ENCODE peak calls at places on chromosomes 1 and 21, in five cellular contexts. One of them, this sample, is unnamed.

GRCh38 chr1:119160435-119160834 is 20.0 kb upstream of the WARS2 start:
- DNase-seq in mammary epithelial cell: no peak
- DNase-seq in kidney: no peak
- DNase-seq in CD8-positive, alpha-beta memory T cell: no peak
- DNase-seq in cardiac muscle cell: no peak
- DNase-seq in this sample: no peak

GRCh38 chr1:109821221-109821669 is 57.5 kb upstream of the EPS8L3 start:
- DNase-seq in mammary epithelial cell: peak
- DNase-seq in kidney: peak
- DNase-seq in CD8-positive, alpha-beta memory T cell: no peak
- DNase-seq in cardiac muscle cell: no peak
- DNase-seq in this sample: no peak

GRCh38 chr1:228001738-228002535 is 4.9 kb upstream of the WNT3A start:
- DNase-seq in mammary epithelial cell: no peak
- DNase-seq in kidney: no peak
- DNase-seq in CD8-positive, alpha-beta memory T cell: no peak
- DNase-seq in cardiac muscle cell: no peak
- DNase-seq in this sample: no peak

GRCh38 chr1:248825136-248825535 is 579 bp downstream of the SH3BP5L start:
- DNase-seq in mammary epithelial cell: no peak
- DNase-seq in kidney: no peak
- DNase-seq in CD8-positive, alpha-beta memory T cell: peak
- DNase-seq in cardiac muscle cell: no peak
- DNase-seq in this sample: no peak

GRCh38 chr1:65176071-65176470 is 28.1 kb downstream of the AK4 start:
- DNase-seq in mammary epithelial cell: no peak
- DNase-seq in kidney: no peak
- DNase-seq in CD8-positive, alpha-beta memory T cell: no peak
- DNase-seq in cardiac muscle cell: no peak
- DNase-seq in this sample: no peak

GRCh38 chr1:10685851-10686403 is 110.5 kb downstream of the CASZ1 start:
- DNase-seq in mammary epithelial cell: no peak
- DNase-seq in kidney: no peak
- DNase-seq in CD8-positive, alpha-beta memory T cell: no peak
- DNase-seq in cardiac muscle cell: peak
- DNase-seq in this sample: no peak

GRCh38 chr1:63368131-63368530 is 704 bp downstream of the ALG6 start:
- DNase-seq in mammary epithelial cell: no peak
- DNase-seq in kidney: no peak
- DNase-seq in CD8-positive, alpha-beta memory T cell: no peak
- DNase-seq in cardiac muscle cell: no peak
- DNase-seq in this sample: peak

GRCh38 chr21:33286076-33286475 is 19.9 kb downstream of the IL10RB start:
- DNase-seq in mammary epithelial cell: no peak
- DNase-seq in kidney: no peak
- DNase-seq in CD8-positive, alpha-beta memory T cell: no peak
- DNase-seq in cardiac muscle cell: no peak
- DNase-seq in this sample: no peak

DNA sequence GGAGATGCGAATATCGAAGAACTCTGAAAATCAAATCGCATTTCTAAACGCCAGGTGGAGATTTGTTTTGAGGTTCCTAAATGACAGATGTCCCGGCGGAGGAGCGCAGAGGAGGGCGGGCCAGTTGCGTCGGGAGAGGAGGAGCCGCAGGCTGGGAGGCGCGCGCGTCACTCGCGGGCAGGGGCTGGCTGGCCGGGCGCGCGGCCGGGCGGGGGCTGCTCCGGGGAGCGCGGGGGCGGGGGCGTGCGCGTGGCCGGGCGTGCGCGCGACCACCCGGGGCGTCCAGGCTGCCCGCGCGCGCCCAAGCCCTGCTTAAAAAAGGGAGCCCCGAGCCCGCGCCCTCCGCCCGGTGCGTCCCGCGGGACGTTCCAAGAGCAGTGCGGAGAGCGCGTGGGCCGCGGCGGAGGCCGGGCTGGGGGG is 47.3 kb downstream of the H3-3A start:
- DNase-seq in mammary epithelial cell: peak
- DNase-seq in kidney: peak
- DNase-seq in CD8-positive, alpha-beta memory T cell: peak
- DNase-seq in cardiac muscle cell: peak
- DNase-seq in this sample: peak
- H3K27ac ChIP-seq in mammary epithelial cell: peak
- H3K27ac ChIP-seq in kidney: peak
- H3K27ac ChIP-seq in CD8-positive, alpha-beta memory T cell: peak
- H3K27ac ChIP-seq in cardiac muscle cell: peak
- H3K27ac ChIP-seq in this sample: peak

DNA sequence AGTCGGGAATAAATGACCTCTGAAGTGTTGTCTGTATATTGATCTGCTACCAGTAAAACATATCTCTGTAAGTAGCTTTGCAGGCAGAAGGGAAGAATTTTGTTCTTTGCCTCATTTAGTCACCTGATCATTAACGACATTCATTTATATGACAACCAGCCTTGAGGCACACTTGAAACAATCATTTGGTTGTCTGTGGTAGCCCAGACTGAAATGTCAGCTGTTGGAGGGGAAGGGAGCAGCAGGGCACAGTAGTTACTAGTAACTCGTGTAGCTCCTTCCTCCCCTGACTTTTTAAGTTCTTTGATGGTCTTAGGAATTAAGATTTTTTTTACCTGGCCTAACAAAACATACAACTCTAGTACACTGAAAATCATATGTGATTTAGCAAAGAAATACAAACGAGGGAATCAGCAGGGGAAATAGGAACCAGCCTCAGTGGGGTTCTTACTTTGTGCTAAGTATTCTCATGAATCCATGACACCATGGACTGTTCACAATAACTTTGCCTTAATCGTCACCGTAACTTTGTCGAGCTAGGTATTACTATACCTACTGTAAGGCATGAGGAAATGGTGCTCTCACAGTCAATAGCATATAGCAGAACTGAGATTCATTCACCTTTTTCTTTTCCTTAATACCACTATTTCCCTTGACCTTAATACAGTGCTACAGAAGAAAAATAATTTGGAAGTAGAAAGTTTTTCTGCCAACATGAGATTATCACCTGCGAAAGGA is 6.4 kb downstream of the IL12RB2 start:
- DNase-seq in mammary epithelial cell: no peak
- DNase-seq in kidney: no peak
- DNase-seq in CD8-positive, alpha-beta memory T cell: no peak
- DNase-seq in cardiac muscle cell: no peak
- DNase-seq in this sample: no peak
- H3K27ac ChIP-seq in mammary epithelial cell: no peak
- H3K27ac ChIP-seq in kidney: no peak
- H3K27ac ChIP-seq in CD8-positive, alpha-beta memory T cell: no peak
- H3K27ac ChIP-seq in cardiac muscle cell: no peak
- H3K27ac ChIP-seq in this sample: no peak

GRCh38 chr1:66356605-66357004 is 177.3 kb upstream of the SGIP1 start:
- DNase-seq in mammary epithelial cell: no peak
- DNase-seq in kidney: no peak
- DNase-seq in CD8-positive, alpha-beta memory T cell: no peak
- DNase-seq in cardiac muscle cell: peak
- DNase-seq in this sample: no peak

GRCh38 chr1:66360285-66360724 is 173.6 kb upstream of the SGIP1 start:
- DNase-seq in mammary epithelial cell: no peak
- DNase-seq in kidney: no peak
- DNase-seq in CD8-positive, alpha-beta memory T cell: no peak
- DNase-seq in cardiac muscle cell: no peak
- DNase-seq in this sample: peak

GRCh38 chr1:66357478-66358197 is 176.3 kb upstream of the SGIP1 start:
- DNase-seq in mammary epithelial cell: no peak
- DNase-seq in kidney: no peak
- DNase-seq in CD8-positive, alpha-beta memory T cell: no peak
- DNase-seq in cardiac muscle cell: no peak
- DNase-seq in this sample: no peak

GRCh38 chr1:66355756-66356155 is 178.2 kb upstream of the SGIP1 start:
- DNase-seq in mammary epithelial cell: no peak
- DNase-seq in kidney: no peak
- DNase-seq in CD8-positive, alpha-beta memory T cell: no peak
- DNase-seq in cardiac muscle cell: no peak
- DNase-seq in this sample: no peak

GRCh38 chr1:66359815-66360214 is 174.1 kb upstream of the SGIP1 start:
- DNase-seq in mammary epithelial cell: no peak
- DNase-seq in kidney: no peak
- DNase-seq in CD8-positive, alpha-beta memory T cell: no peak
- DNase-seq in cardiac muscle cell: no peak
- DNase-seq in this sample: no peak
- H3K27ac ChIP-seq in mammary epithelial cell: no peak
- H3K27ac ChIP-seq in kidney: no peak
- H3K27ac ChIP-seq in CD8-positive, alpha-beta memory T cell: no peak
- H3K27ac ChIP-seq in cardiac muscle cell: no peak
- H3K27ac ChIP-seq in this sample: no peak

DNA sequence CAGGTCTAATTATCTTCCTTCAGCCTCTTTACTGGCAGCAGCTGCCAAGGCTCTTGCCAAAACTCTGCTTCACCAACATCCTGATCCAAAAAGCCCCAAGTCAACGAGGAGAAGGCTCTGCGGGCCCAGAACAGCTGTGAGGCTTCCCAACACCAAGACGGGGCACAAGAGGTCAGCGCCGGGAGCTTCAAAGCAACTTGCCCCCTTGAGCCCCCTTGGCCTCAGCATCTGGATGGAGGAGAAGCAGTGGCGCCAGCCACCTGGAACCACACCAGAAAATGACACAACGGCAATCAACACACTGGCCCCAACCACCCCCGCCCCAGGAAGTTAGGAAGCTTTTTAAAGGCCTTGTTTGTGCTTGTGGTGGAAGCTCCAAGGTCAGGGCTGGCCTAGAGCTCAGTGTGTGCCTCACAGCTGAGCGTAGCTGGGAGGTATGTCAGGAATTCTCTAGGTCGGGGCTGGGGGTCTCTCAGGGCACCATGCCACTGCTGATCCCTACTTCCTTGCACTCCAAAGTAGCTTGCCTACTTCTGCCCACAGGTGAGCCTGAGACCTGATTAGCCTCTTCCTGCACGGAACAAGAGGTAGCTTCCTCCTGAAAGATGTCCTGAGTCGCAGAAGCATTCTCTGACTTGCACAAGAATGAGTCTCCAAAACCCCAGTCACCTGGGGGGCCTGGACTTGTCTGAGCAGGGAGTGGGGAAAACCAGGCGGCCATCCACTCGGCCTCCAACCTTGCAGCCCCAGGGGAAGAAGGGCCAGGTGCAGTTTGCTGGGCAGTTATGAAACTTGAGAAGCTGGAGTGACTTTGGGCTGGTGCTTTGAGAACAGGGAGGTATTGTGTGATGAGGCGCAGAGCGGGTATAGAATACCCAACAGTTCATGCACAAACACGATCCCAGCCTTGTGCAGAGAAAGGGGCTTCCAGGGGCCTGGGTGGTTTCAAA is 9.8 kb upstream of the SRP9 start:
- DNase-seq in mammary epithelial cell: peak
- DNase-seq in kidney: peak
- DNase-seq in CD8-positive, alpha-beta memory T cell: no peak
- DNase-seq in cardiac muscle cell: no peak
- DNase-seq in this sample: peak
- H3K27ac ChIP-seq in mammary epithelial cell: peak
- H3K27ac ChIP-seq in kidney: peak
- H3K27ac ChIP-seq in CD8-positive, alpha-beta memory T cell: no peak
- H3K27ac ChIP-seq in cardiac muscle cell: peak
- H3K27ac ChIP-seq in this sample: peak

DNA sequence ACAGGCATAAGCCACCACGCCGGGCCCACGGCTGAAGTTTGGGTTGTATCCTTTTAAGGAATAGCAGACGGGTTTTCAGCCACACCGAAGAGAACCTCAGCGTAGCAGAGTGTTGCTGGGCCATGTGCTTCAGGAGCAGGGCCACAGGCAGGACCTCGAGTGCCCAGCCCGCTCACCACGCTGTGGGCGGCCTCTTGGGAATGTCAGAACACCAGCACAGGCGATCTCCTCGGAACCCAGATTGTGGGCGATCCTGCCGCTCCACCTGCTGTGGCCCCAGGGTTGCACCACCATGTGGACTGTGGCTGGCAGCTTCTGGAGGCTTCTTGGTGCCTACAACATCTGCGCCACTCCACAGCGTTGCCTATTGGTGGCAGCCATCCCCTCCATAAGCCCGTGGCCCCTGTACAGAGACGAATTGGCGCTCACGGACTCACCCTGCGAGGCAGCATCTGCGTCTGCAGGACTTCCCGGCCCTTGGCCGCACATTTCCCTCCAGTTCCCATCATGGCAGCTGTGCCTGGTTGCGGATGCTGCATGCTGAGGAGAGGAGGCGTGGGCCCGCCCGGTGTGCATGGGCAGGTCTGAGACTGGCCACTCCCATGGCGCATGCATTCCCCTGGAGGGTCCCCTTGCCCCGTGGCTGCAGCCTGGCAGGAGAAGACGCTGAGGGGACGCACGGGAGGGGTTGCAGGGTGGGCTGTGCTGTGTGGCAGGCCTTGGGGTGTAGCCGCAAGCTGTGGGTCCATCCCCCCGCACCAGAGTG is 69.3 kb downstream of the SKI start:
- DNase-seq in mammary epithelial cell: no peak
- DNase-seq in kidney: no peak
- DNase-seq in CD8-positive, alpha-beta memory T cell: no peak
- DNase-seq in cardiac muscle cell: no peak
- DNase-seq in this sample: no peak
- H3K27ac ChIP-seq in mammary epithelial cell: no peak
- H3K27ac ChIP-seq in kidney: no peak
- H3K27ac ChIP-seq in CD8-positive, alpha-beta memory T cell: no peak
- H3K27ac ChIP-seq in cardiac muscle cell: no peak
- H3K27ac ChIP-seq in this sample: no peak

GRCh38 chr1:2195785-2196184 is 1.2 kb upstream of the FAAP20 start:
- DNase-seq in mammary epithelial cell: no peak
- DNase-seq in kidney: peak
- DNase-seq in CD8-positive, alpha-beta memory T cell: no peak
- DNase-seq in cardiac muscle cell: no peak
- DNase-seq in this sample: no peak
- H3K27ac ChIP-seq in mammary epithelial cell: no peak
- H3K27ac ChIP-seq in kidney: no peak
- H3K27ac ChIP-seq in CD8-positive, alpha-beta memory T cell: peak
- H3K27ac ChIP-seq in cardiac muscle cell: peak
- H3K27ac ChIP-seq in this sample: no peak

This sample was measured in OCI-LY7.